ENCODE peak calls at places on chromosome 2, in six cellular contexts. T is GM13976; H is tibial artery; S is CD8-positive, alpha-beta T cell; D is K562; I is chondrocyte. L is an unnamed sample.

GRCh38 chr2:28444951-28445350 is 50.9 kb upstream of the PLB1 start:
- DNase-seq in T (no peak), I (no peak), S (no peak), D (no peak), H (no peak), L (no peak)

GRCh38 chr2:19505199-19506136 is 147.0 kb upstream of the OSR1 start:
- DNase-seq in D (no peak), S (no peak), I (no peak), T (no peak), H (no peak), L (no peak)

GRCh38 chr2:23418490-23418911 is 33.5 kb downstream of the KLHL29 start:
- DNase-seq in I (no peak), T (no peak), D (no peak), S (no peak), H (no peak), L (no peak)

GRCh38 chr2:40721595-40721994 is 269.7 kb upstream of the SLC8A1 start:
- DNase-seq in H (no peak), S (no peak), T (no peak), D (no peak), I (no peak), L (no peak)

GRCh38 chr2:70999362-70999761 is 4.7 kb upstream of the TEX261 start:
- DNase-seq in T (no peak), D (no peak), H (no peak), I (no peak), S (no peak), L (no peak)

GRCh38 chr2:238596571-238597551 is 170.1 kb downstream of the ASB1 start:
- DNase-seq in T (no peak), S (no peak), H (peak), D (no peak), I (no peak), L (no peak)

GRCh38 chr2:232872826-232873225 is 2.8 kb downstream of the SNORC start:
- DNase-seq in D (no peak), I (no peak), T (no peak), H (no peak), S (no peak), L (no peak)

GRCh38 chr2:40169430-40169829 is 282.5 kb downstream of the SLC8A1 start:
- DNase-seq in S (no peak), T (no peak), D (no peak), H (no peak), I (no peak), L (no peak)

GRCh38 chr2:102753563-102754159 is 8.2 kb upstream of the TMEM182 start:
- DNase-seq in H (peak), S (no peak), I (no peak), D (peak), T (peak), L (peak)

GRCh38 chr2:61785583-61785982 is 68.3 kb downstream of the FAM161A start:
- DNase-seq in S (no peak), H (no peak), T (no peak), I (no peak), D (no peak), L (no peak)

GRCh38 chr2:43305537-43305936 is 79.1 kb upstream of the ZFP36L2 start:
- DNase-seq in I (no peak), D (no peak), H (peak), T (no peak), S (no peak), L (no peak)

GRCh38 chr2:128585706-128586105 is 267.0 kb upstream of the HS6ST1 start:
- DNase-seq in T (no peak), I (no peak), D (no peak), S (no peak), H (no peak), L (no peak)

GRCh38 chr2:85436836-85437487 is 18.4 kb downstream of the SH2D6 start:
- DNase-seq in I (no peak), H (no peak), D (no peak), S (no peak), T (no peak), L (no peak)

GRCh38 chr2:207044380-207044779 is 105.1 kb downstream of the CPO start:
- DNase-seq in D (no peak), S (no peak), H (no peak), T (no peak), I (no peak), L (no peak)

GRCh38 chr2:185676316-185676715 is 62.3 kb upstream of the FSIP2 start:
- DNase-seq in I (no peak), T (no peak), S (no peak), D (no peak), H (no peak), L (no peak)

GRCh38 chr2:24620936-24621335 is 129.9 kb downstream of the NCOA1 start:
- DNase-seq in D (no peak), I (no peak), H (no peak), S (no peak), T (no peak), L (no peak)

GRCh38 chr2:142045641-142046040 is 85.2 kb downstream of the LRP1B start:
- DNase-seq in T (no peak), I (no peak), S (no peak), H (no peak), D (no peak), L (no peak)

GRCh38 chr2:15050483-15050882 is 418.0 kb downstream of the LRATD1 start:
- DNase-seq in H (no peak), I (no peak), D (no peak), T (no peak), S (no peak), L (no peak)

GRCh38 chr2:234596696-234597575 is 100.1 kb upstream of the ARL4C start:
- DNase-seq in T (no peak), I (no peak), S (no peak), H (no peak), D (no peak), L (no peak)

GRCh38 chr2:202104286-202104870 is 31.3 kb downstream of the KIAA2012 start:
- DNase-seq in H (no peak), I (no peak), T (peak), S (no peak), D (peak), L (peak)
- TF ChIP-seq CTCF in H (no peak), I (peak), T (peak), S (no peak), D (peak), L (peak)

DNA sequence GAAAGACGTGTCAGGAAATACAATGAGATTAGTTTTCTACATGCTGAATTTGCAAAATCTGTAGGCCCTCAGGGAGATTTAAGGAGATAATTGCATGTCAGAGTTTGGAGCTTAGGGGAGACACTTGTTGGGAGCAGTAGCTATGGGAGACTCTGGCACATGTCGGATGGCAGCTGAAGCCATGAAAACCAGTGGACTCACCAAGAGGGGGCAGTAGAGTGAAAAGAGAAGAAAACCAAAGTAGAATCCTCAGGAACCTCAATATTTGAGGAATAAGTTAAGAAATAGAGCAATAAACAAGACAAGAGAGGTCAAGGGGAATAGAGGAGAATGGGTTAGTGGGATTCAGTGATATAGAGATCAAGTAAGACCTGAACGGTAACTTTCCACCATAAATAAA is 24.8 kb downstream of the RUFY4 start:
- DNase-seq in S (no peak), T (peak), I (no peak), D (no peak), H (no peak), L (no peak)
- TF ChIP-seq CTCF in S (no peak), T (no peak), I (no peak), D (no peak), H (no peak), L (no peak)

GRCh38 chr2:110829413-110830146 is 97.2 kb downstream of the ACOXL start:
- DNase-seq in I (no peak), H (no peak), D (no peak), T (no peak), S (no peak), L (no peak)

GRCh38 chr2:110828330-110828729 is 96.0 kb downstream of the ACOXL start:
- DNase-seq in I (no peak), D (no peak), S (no peak), H (no peak), T (no peak), L (no peak)

GRCh38 chr2:110834134-110834827 is 101.9 kb downstream of the ACOXL start:
- DNase-seq in S (no peak), D (no peak), T (no peak), I (no peak), H (no peak), L (no peak)

GRCh38 chr2:110837421-110838409 is 105.3 kb downstream of the ACOXL start:
- DNase-seq in S (no peak), T (no peak), I (no peak), H (no peak), D (no peak), L (no peak)

DNA sequence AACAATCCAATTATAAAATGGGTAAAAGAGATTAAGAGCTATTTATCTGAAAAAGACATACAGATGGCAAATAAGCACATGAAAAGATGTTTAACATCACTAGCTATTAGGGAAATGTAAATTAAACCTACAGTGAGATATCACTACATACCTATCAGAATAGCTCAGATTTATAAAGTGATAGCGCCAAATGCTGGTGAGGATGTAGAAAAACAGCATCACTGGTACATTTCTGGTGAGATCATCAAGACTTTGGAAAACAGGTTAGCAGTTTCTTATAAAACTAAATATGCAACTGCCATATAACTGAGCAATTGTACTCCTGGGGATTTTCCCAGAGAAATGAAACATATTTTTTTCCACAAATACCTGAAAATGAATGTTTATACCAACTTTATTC is 100.4 kb downstream of the ACOXL start:
- DNase-seq in D (no peak), T (no peak), I (no peak), H (no peak), S (no peak), L (no peak)
- TF ChIP-seq CTCF in D (no peak), T (no peak), I (no peak), H (no peak), S (no peak), L (no peak)

GRCh38 chr2:190407246-190407661 is 901 bp upstream of the MFSD6 start:
- DNase-seq in T (no peak), H (no peak), S (no peak), D (no peak), I (no peak), L (no peak)

GRCh38 chr2:190409616-190410015 is 1.5 kb downstream of the MFSD6 start:
- DNase-seq in I (no peak), T (no peak), H (no peak), D (no peak), S (no peak), L (no peak)

GRCh38 chr2:190408538-190409271 is 550 bp downstream of the MFSD6 start:
- DNase-seq in T (peak), D (peak), H (peak), S (peak), I (no peak), L (peak)

GRCh38 chr2:190406805-190407204 is 1.4 kb upstream of the MFSD6 start:
- DNase-seq in D (no peak), S (no peak), T (no peak), I (no peak), H (no peak), L (no peak)

DNA sequence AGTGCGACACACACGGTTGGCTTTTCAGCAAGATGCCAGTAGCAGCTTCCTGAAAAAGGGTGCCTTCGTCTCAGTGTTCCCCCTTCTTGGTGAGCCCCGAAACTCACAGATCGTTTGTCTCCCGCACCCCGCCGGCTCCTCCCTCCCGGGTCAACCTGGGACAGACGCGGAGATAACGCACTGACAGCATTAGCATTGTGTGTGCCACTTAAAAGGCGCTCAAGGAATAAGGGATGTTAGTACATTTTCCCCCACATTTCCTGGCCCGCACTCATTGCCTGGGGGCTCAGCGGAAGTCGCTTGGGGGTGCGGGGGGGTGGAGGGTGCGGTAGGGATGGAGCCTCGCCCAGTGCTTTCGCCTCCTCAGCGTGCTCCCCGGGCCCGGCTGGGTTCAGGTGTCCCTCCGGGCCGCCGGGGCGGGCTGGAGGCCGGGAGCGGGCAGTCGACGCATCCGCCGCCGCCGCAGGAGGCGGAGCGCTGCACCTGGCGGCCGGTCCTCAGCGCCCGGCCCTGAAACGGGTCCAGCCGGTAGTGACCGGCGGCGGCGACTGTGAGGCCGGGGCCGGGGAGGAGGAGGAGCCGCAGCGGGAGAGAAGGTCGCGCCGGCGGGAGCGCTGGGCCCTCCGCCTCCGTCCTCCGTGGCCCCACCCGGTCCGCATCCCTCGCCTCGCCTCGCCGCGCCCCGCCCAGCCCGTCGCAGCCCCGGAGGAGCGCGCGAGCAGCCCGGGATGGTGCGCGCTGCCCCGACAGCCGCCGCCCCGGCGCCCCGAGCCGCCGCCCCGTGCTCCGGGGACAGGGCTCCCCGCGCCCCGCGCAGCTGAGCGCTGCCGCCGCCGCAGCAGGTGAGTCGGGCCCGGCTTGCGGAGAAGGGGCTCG is at the start of gene MFSD6:
- DNase-seq in T (peak), D (peak), H (peak), I (no peak), S (peak), L (peak)
- TF ChIP-seq CTCF in T (no peak), D (no peak), H (no peak), I (no peak), S (no peak), L (no peak)

GRCh38 chr2:11239147-11239546 is 83.9 kb downstream of the SLC66A3 start:
- DNase-seq in T (no peak), D (no peak), H (no peak), S (no peak), I (no peak), L (no peak)

GRCh38 chr2:11237122-11237521 is 81.9 kb downstream of the SLC66A3 start:
- DNase-seq in I (no peak), S (no peak), D (no peak), T (no peak), H (no peak), L (no peak)

GRCh38 chr2:11235583-11235982 is 80.3 kb downstream of the SLC66A3 start:
- DNase-seq in S (no peak), T (no peak), H (no peak), I (no peak), D (no peak), L (no peak)

GRCh38 chr2:11236335-11236734 is 81.1 kb downstream of the SLC66A3 start:
- DNase-seq in T (no peak), D (peak), H (no peak), I (no peak), S (no peak), L (no peak)

DNA sequence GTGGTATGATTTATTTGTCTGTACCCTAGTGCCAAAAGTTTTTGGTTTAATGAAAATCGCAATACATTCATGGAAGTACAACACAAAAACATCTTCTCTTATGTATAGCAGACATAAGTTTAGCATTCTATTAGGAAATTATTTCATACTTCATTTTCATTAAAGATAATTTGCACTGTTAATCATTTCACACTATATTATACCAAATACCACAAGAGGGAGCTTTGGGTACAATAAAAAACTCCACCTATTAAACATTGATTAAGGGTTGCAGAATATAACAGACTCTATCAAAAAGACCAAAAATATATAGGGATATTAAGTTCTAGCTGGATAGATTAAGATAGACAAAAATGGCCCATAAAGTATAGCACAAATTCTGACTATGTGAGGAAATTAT is 79.0 kb downstream of the SLC66A3 start:
- DNase-seq in H (no peak), I (no peak), S (no peak), D (no peak), T (no peak), L (no peak)
- TF ChIP-seq CTCF in H (peak), I (peak), S (no peak), D (no peak), T (no peak), L (no peak)